ENCODE peak calls at places on chromosomes 12 and 14, in eight cellular contexts. U, E, B, R, S, N, W and Q are unnamed samples. For H3K27me3 and H3K4me1, the result is how much of the 10 kb centered on the place peaks cover.

GRCh38 chr14:100304825-100305445 is 1.3 kb downstream of the SLC25A29 start:
- DNase-seq in U (no peak), R (peak), B (peak), W (peak), E (peak), N (peak), S (peak), Q (peak)

GRCh38 chr12:91590991-91591987 is 408.7 kb upstream of the DCN start:
- DNase-seq in B (no peak), W (no peak), E (no peak), R (no peak), U (no peak), N (no peak), S (no peak), Q (no peak)

GRCh38 chr14:68140111-68140741 is 320.6 kb downstream of the RAD51B start:
- DNase-seq in S (no peak), B (peak), W (no peak), N (peak), R (peak), E (no peak), U (peak), Q (peak)

GRCh38 chr14:59245809-59246295 is 57.4 kb downstream of the DAAM1 start:
- DNase-seq in W (no peak), E (no peak), R (no peak), N (no peak), B (no peak), U (no peak), S (no peak), Q (no peak)

GRCh38 chr12:45208604-45209487 is 7.0 kb upstream of the ANO6 start:
- DNase-seq in S (no peak), W (no peak), R (no peak), U (no peak), N (no peak), E (no peak), B (no peak), Q (no peak)

GRCh38 chr14:91398192-91398591 is 19.4 kb downstream of the CCDC88C start:
- DNase-seq in N (no peak), S (no peak), B (no peak), R (no peak), U (no peak), W (no peak), E (no peak), Q (no peak)

GRCh38 chr12:62533755-62534107 is 67.1 kb downstream of the MON2 start:
- DNase-seq in S (no peak), W (no peak), R (peak), E (no peak), B (no peak), U (no peak), N (no peak), Q (no peak)

GRCh38 chr12:57105011-57105753 is 6.0 kb downstream of the STAT6 start:
- DNase-seq in U (no peak), R (no peak), S (no peak), B (no peak), E (no peak), W (no peak), N (no peak), Q (no peak)

GRCh38 chr12:131747771-131748170 is 36.9 kb downstream of the SFSWAP start:
- DNase-seq in S (no peak), B (no peak), E (no peak), W (no peak), N (no peak), U (no peak), R (no peak), Q (no peak)

GRCh38 chr14:23571701-23572523 is 4.3 kb upstream of the AP1G2 start:
- DNase-seq in N (no peak), B (no peak), U (no peak), W (peak), E (no peak), R (no peak), S (no peak), Q (no peak)

GRCh38 chr12:113299619-113300237 is 35.2 kb downstream of the SLC8B1 start:
- DNase-seq in B (peak), N (peak), U (no peak), E (no peak), W (peak), R (peak), S (peak), Q (peak)

GRCh38 chr12:42201061-42201460 is 37.0 kb downstream of the YAF2 start:
- DNase-seq in B (no peak), N (no peak), S (no peak), W (no peak), E (no peak), R (no peak), U (no peak), Q (no peak)

GRCh38 chr14:25111061-25111601 is 61.2 kb upstream of the STXBP6 start:
- DNase-seq in E (no peak), N (no peak), R (no peak), U (no peak), S (no peak), W (no peak), B (peak), Q (no peak)

GRCh38 chr14:97644365-97644764 is 847.2 kb downstream of the VRK1 start:
- DNase-seq in S (no peak), R (no peak), E (no peak), N (no peak), U (no peak), W (no peak), B (no peak), Q (no peak)

GRCh38 chr14:99475179-99475578 is 5.5 kb downstream of the SETD3 start:
- DNase-seq in S (no peak), W (no peak), U (no peak), R (no peak), B (no peak), E (no peak), N (no peak), Q (peak)

GRCh38 chr12:5648692-5649338 is 216.9 kb downstream of the NTF3 start:
- DNase-seq in E (peak), U (peak), N (peak), W (no peak), S (no peak), R (no peak), B (no peak), Q (peak)

GRCh38 chr14:93538411-93538810 is 107.7 kb downstream of the UNC79 start:
- DNase-seq in E (peak), W (no peak), U (no peak), N (peak), S (no peak), B (no peak), R (no peak), Q (peak)

GRCh38 chr12:90816353-90817089 is 138.5 kb downstream of the CCER1 start:
- DNase-seq in N (no peak), U (no peak), B (no peak), E (no peak), W (no peak), R (no peak), S (no peak), Q (no peak)

GRCh38 chr12:116524964-116525379 is 34.2 kb upstream of the MAP1LC3B2 start:
- DNase-seq in R (no peak), N (peak), B (no peak), W (no peak), E (no peak), S (no peak), U (no peak), Q (no peak)

GRCh38 chr12:113587720-113588119 is 116.0 kb upstream of the LHX5 start:
- DNase-seq in S (no peak), E (no peak), N (peak), U (peak), R (no peak), B (no peak), W (no peak), Q (no peak)

GRCh38 chr12:14577344-14577743 is 9.7 kb upstream of the PLBD1 start:
- DNase-seq in E (peak), B (no peak), N (no peak), W (no peak), R (no peak), S (no peak), U (no peak), Q (no peak)

GRCh38 chr12:3224530-3224903 is 147.3 kb downstream of the TSPAN9 start:
- DNase-seq in R (no peak), W (no peak), E (no peak), B (no peak), S (no peak), U (no peak), N (no peak), Q (no peak)

GRCh38 chr14:31207287-31207745 is 277 bp downstream of the HECTD1 start:
- DNase-seq in S (no peak), U (no peak), R (no peak), N (no peak), B (no peak), E (no peak), W (no peak), Q (peak)

GRCh38 chr12:127038152-127038551 is 1228.8 kb upstream of the TMEM132C start:
- DNase-seq in B (no peak), N (no peak), R (no peak), U (no peak), S (no peak), W (no peak), E (no peak), Q (no peak)

GRCh38 chr14:73745571-73746539 is 31.7 kb upstream of the PNMA1 start:
- DNase-seq in R (no peak), B (no peak), E (no peak), N (no peak), U (no peak), W (no peak), S (no peak), Q (no peak)

GRCh38 chr12:53623986-53624385 is 2.2 kb downstream of the ATF7 start:
- DNase-seq in U (no peak), W (no peak), S (no peak), R (no peak), N (no peak), E (peak), B (no peak), Q (no peak)

GRCh38 chr14:37608649-37609048 is 13.2 kb downstream of the TTC6 start:
- DNase-seq in N (no peak), S (no peak), R (no peak), B (no peak), E (no peak), W (no peak), U (no peak), Q (no peak)
- H3K27me3 ChIP-seq in N (half or more), S (under half), R (under half), B (half or more), E (under half), W (under half), U (under half), Q (under half)

GRCh38 chr12:52165096-52165855 is 26.5 kb downstream of the KRT80 start:
- DNase-seq in W (no peak), E (no peak), B (no peak), S (no peak), U (no peak), N (no peak), R (no peak), Q (no peak)

GRCh38 chr12:52167578-52167977 is 24.2 kb downstream of the KRT80 start:
- DNase-seq in R (no peak), U (no peak), E (no peak), W (no peak), B (no peak), N (no peak), S (no peak), Q (no peak)

GRCh38 chr12:52168019-52168717 is 23.6 kb downstream of the KRT80 start:
- DNase-seq in N (no peak), U (no peak), E (no peak), R (no peak), B (no peak), S (no peak), W (no peak), Q (peak)

GRCh38 chr12:52164624-52165023 is 27.2 kb downstream of the KRT80 start:
- DNase-seq in S (no peak), B (no peak), R (no peak), W (no peak), E (no peak), U (no peak), N (no peak), Q (no peak)

GRCh38 chr12:52166672-52167071 is 25.1 kb downstream of the KRT80 start:
- DNase-seq in S (no peak), R (no peak), B (no peak), N (no peak), U (no peak), W (no peak), E (no peak), Q (no peak)
- H3K4me1 ChIP-seq in S (under half), R (under half), B (under half), N (under half), U (under half), W (under half), E (under half), Q (under half)

DNA sequence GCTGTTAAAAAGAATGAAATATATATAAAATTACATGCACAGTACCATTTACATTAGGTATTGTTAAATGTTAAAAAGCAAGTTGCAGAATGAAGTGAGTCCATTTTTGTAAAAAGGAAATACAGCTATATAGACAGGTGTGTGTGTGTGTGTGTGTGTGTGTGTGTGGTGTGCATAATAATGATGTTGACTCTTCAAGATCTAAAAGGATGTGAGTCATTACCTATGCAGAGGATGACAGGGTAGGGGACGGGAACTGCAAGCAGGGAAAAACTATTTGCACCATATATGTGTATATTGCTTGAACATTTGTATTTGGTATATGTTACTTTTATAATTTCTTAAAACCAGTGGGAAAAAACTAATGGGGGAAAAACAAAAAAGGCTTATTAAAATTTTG is 3.1 kb downstream of the C14orf39 start:
- DNase-seq in E (no peak), W (no peak), B (no peak), S (no peak), R (no peak), U (no peak), N (no peak), Q (no peak)
- H3K27me3 ChIP-seq in E (under half), W (under half), B (under half), S (under half), R (under half), U (under half), N (under half), Q (under half)

GRCh38 chr14:104701383-104702076 is 12.1 kb downstream of the INF2 start:
- DNase-seq in U (no peak), W (no peak), R (no peak), S (no peak), B (no peak), N (no peak), E (no peak), Q (no peak)

GRCh38 chr14:104702106-104702505 is 12.7 kb downstream of the INF2 start:
- DNase-seq in E (no peak), S (no peak), B (no peak), W (no peak), U (no peak), N (no peak), R (no peak), Q (no peak)

GRCh38 chr14:104702673-104703072 is 13.3 kb downstream of the INF2 start:
- DNase-seq in B (no peak), N (no peak), S (no peak), W (no peak), U (no peak), R (no peak), E (no peak), Q (no peak)

GRCh38 chr14:104704252-104704651 is 14.8 kb downstream of the INF2 start:
- DNase-seq in B (no peak), U (no peak), S (no peak), R (no peak), N (no peak), E (no peak), W (no peak), Q (no peak)

DNA sequence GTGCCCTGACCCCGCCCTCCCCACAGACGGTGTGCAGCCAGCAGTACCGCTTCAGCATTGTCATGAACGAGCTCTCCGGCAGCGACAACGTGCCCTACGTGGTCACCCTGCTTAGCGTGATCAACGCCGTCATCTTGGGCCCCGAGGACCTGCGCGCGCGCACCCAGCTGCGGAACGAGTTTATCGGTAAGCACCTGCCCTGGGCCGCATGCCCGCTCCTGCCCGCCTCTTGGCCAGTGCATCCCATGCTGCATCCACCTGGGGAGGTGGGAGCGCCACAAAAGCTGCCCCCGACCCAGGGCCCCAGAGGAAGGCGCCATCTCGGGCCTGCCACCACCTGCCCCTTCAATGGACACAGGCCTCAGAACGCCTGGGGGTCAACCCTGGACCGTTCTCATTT is 13.9 kb downstream of the INF2 start:
- DNase-seq in W (no peak), U (no peak), B (no peak), N (no peak), R (no peak), S (no peak), E (no peak), Q (no peak)
- H3K4me1 ChIP-seq in W (under half), U (under half), B (under half), N (under half), R (under half), S (under half), E (under half), Q (under half)

GRCh38 chr12:98757455-98757854 is 112.4 kb downstream of the APAF1 start:
- DNase-seq in N (no peak), E (peak), U (no peak), B (no peak), S (no peak), W (no peak), R (no peak), Q (no peak)
- H3K27me3 ChIP-seq in N (under half), E (under half), U (under half), B (under half), S (under half), W (under half), R (under half), Q (under half)

DNA sequence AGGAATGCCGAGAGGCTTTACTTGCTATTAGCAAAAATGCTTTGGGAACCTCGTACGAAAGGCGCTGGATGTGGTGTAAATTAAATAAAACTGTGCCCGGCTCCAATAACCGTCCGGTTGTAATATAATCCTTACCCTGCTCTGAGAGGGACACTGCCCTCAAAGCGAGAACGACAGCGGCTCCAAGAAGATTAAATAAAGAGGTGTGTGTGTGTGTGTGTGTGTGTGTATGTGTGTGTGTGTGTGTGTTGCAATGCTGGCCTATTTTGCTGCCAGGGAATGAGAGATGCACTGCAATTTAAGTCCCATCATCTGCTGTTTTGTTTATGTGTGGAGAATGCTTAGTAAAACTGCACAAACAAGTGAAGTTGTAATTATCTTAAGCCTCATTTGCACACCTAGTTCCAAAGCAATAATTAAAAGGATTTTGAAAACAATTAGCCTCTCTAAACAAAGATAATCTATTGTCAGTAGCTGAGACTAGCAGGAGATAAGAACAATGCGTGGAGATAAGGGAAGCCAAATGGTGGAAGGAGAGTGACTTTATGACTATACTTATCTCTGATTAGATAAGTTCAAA is 1.2 kb upstream of the SIX1 start:
- DNase-seq in U (peak), N (peak), E (no peak), S (no peak), W (no peak), R (no peak), B (no peak), Q (no peak)
- H3K4me1 ChIP-seq in U (under half), N (half or more), E (under half), S (under half), W (under half), R (under half), B (under half), Q (under half)

GRCh38 chr14:35533357-35534129 is 421 bp upstream of the INSM2 start:
- DNase-seq in N (peak), U (peak), W (peak), E (peak), R (peak), S (peak), B (peak), Q (peak)
- H3K27me3 ChIP-seq in N (half or more), U (half or more), W (half or more), E (under half), R (under half), S (half or more), B (half or more), Q (under half)